ENCODE peak calls at places on chromosome 17, in five cellular contexts. G is hepatocyte, E is PC-3, K is adrenal gland, B is LNCaP clone FGC. R is an unnamed sample.

GRCh38 chr17:44924107-44924544 is 8.8 kb upstream of the GFAP start:
- DNase-seq in G (no peak), E (no peak), K (no peak), B (peak), R (no peak)

GRCh38 chr17:57084361-57084801 is 665 bp upstream of the AKAP1 start:
- DNase-seq in G (no peak), E (peak), K (no peak), B (no peak), R (no peak)

GRCh38 chr17:82752371-82753200 is 721 bp downstream of the TBCD start:
- DNase-seq in G (no peak), E (no peak), K (no peak), B (no peak), R (no peak)

GRCh38 chr17:80284631-80285030 is 24.0 kb downstream of the RNF213 start:
- DNase-seq in G (no peak), E (peak), K (no peak), B (no peak), R (no peak)

GRCh38 chr17:72123964-72124791 is 3.4 kb downstream of the SOX9 start:
- DNase-seq in G (no peak), E (peak), K (no peak), B (no peak), R (peak)

GRCh38 chr17:19248149-19248922 is 11.2 kb downstream of the EPN2 start:
- DNase-seq in G (no peak), E (peak), K (no peak), B (peak), R (no peak)

GRCh38 chr17:3678095-3678820 is 9.6 kb downstream of the EMC6 start:
- DNase-seq in G (no peak), E (peak), K (peak), B (no peak), R (no peak)

GRCh38 chr17:82058855-82059249 is 6.8 kb downstream of the DUS1L start:
- DNase-seq in G (no peak), E (no peak), K (no peak), B (no peak), R (peak)

GRCh38 chr17:82120148-82120547 is 22.1 kb upstream of the FASN start:
- DNase-seq in G (peak), E (peak), K (no peak), B (no peak), R (no peak)

GRCh38 chr17:47731396-47731795 is 1.6 kb upstream of the TBX21 start:
- DNase-seq in G (no peak), E (no peak), K (no peak), B (no peak), R (peak)

GRCh38 chr17:79658811-79659207 is 48.0 kb upstream of the RBFOX3 start:
- DNase-seq in G (peak), E (peak), K (no peak), B (no peak), R (no peak)

GRCh38 chr17:3497101-3497500 is 21.3 kb downstream of the ASPA start:
- DNase-seq in G (no peak), E (no peak), K (no peak), B (no peak), R (no peak)

GRCh38 chr17:60231234-60231633 is 81.5 kb downstream of the CA4 start:
- DNase-seq in G (peak), E (peak), K (no peak), B (peak), R (no peak)

GRCh38 chr17:43613911-43614310 is 47.8 kb downstream of the MEOX1 start:
- DNase-seq in G (no peak), E (no peak), K (no peak), B (no peak), R (no peak)

GRCh38 chr17:69300222-69300621 is 26.7 kb downstream of the ABCA5 start:
- DNase-seq in G (no peak), E (no peak), K (no peak), B (no peak), R (no peak)

GRCh38 chr17:64534187-64534586 is 27.4 kb downstream of the CEP95 start:
- DNase-seq in G (no peak), E (peak), K (no peak), B (no peak), R (no peak)

GRCh38 chr17:2124391-2124790 is 69.5 kb downstream of the HIC1 start:
- DNase-seq in G (no peak), E (no peak), K (no peak), B (no peak), R (no peak)

GRCh38 chr17:45346255-45347015 is 29.6 kb upstream of the MAP3K14 start:
- DNase-seq in G (no peak), E (no peak), K (no peak), B (no peak), R (no peak)

GRCh38 chr17:75410141-75410540 is 4.7 kb upstream of the GRB2 start:
- DNase-seq in G (no peak), E (no peak), K (no peak), B (no peak), R (no peak)

GRCh38 chr17:44501866-44502265 is 1.3 kb downstream of the GPATCH8 start:
- DNase-seq in G (peak), E (peak), K (no peak), B (no peak), R (no peak)

GRCh38 chr17:40283662-40284061 is 4.0 kb upstream of the CDC6 start:
- DNase-seq in G (peak), E (peak), K (no peak), B (no peak), R (no peak)

GRCh38 chr17:32021618-32021955 is 14.4 kb downstream of the LRRC37B start:
- DNase-seq in G (no peak), E (no peak), K (no peak), B (no peak), R (no peak)

GRCh38 chr17:64024781-64025731 is 4.6 kb upstream of the ICAM2 start:
- DNase-seq in G (no peak), E (peak), K (no peak), B (no peak), R (no peak)

GRCh38 chr17:1473841-1474240 is 17.8 kb upstream of the CRK start:
- DNase-seq in G (no peak), E (no peak), K (no peak), B (no peak), R (no peak)

DNA sequence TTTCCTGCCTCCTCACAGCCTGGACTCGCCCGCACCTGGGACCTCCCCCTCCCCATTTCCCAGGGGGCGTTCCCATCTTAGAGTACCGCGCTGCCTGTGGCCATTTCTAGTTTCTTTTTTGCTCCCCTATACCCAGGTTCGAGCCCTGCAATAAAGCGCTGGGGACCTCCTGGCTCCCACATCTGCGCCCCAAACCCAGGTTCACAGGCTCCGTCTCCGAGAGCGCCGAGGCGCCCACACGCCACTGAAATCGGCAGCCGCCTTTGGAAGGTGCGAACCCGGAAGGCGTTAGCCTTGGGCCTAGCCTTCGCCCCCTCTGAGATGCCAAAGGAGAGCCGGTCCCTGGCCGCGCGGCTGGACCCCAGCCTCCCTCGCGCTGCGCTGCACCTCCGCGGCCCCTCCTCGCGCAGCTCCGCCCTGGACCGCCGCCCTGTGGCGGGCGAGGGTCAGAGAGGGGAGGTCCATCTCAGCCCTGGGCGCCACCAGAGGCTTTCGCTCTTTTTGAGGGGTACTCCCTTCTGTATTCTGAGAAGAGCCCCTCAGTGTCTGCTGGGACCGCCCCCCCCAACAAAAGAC is 1.8 kb downstream of the KCNJ12 start:
- DNase-seq in G (no peak), E (no peak), K (no peak), B (no peak), R (no peak)
- H3K4me3 ChIP-seq in G (no peak), E (peak), K (no peak), B (no peak), R (no peak)

DNA sequence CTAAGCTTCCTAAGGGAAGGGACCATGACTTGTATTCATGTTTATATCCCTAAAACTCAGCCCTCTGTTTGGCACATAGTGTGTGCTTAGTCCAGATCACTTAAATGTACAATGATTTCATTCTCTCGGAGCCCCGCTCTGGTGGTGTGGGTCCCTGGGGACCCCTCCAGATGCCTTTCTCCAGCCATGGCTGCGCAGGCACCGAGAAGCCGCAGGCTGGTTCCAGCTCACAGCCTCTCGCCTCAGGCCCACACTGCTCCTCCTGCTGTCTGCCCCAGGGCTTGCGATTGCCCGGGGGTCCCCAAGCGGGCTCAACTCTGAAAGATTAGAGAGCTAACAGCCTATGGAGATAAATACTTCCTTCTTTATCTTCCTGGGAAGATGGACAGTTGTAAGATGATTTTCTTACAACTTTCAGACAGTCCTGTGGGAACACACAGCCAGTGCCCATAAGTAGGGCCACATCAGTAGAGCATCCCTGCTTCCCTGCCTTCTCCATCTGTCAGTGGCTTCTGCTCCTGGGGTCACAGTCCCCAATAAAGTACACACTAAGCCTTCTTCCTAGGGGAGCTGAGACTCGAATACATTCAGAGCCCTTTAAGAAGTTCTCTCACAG is 66.2 kb downstream of the CENPV start:
- DNase-seq in G (no peak), E (no peak), K (no peak), B (no peak), R (no peak)
- H3K4me3 ChIP-seq in G (no peak), E (peak), K (no peak), B (no peak), R (no peak)

GRCh38 chr17:29705352-29705751 is 82.6 kb upstream of the CORO6 start:
- DNase-seq in G (no peak), E (no peak), K (no peak), B (no peak), R (no peak)
- H3K4me3 ChIP-seq in G (no peak), E (no peak), K (no peak), B (no peak), R (no peak)

GRCh38 chr17:49787932-49788442 is 494 bp upstream of the KAT7 start:
- DNase-seq in G (no peak), E (no peak), K (no peak), B (no peak), R (no peak)
- H3K4me3 ChIP-seq in G (peak), E (peak), K (peak), B (peak), R (peak)

DNA sequence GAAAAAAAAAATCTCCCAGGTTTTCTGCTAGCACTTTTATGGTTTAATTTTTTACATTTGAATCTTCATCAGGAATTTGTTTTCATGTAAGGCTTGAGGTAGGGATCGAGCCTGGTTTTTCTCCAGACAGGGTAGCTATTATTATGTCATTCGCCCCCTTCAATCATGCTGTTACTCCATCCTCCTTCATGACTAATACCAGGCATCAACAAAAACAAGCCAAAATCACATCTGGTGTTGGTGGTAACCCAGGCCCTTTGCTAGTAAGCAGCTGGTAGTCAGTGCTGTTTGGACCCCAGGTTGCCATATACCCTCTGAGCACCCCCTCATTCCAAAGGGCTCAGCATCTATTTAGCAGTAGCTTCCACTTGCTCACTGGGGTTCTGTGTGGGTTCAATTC is 29.5 kb downstream of the DRC3 start:
- DNase-seq in G (no peak), E (no peak), K (no peak), B (no peak), R (no peak)
- H3K4me3 ChIP-seq in G (no peak), E (no peak), K (no peak), B (no peak), R (no peak)

GRCh38 chr17:5466295-5466694 is 2.5 kb downstream of the DHX33 start:
- DNase-seq in G (no peak), E (no peak), K (no peak), B (no peak), R (no peak)
- H3K4me3 ChIP-seq in G (no peak), E (peak), K (no peak), B (no peak), R (no peak)

DNA sequence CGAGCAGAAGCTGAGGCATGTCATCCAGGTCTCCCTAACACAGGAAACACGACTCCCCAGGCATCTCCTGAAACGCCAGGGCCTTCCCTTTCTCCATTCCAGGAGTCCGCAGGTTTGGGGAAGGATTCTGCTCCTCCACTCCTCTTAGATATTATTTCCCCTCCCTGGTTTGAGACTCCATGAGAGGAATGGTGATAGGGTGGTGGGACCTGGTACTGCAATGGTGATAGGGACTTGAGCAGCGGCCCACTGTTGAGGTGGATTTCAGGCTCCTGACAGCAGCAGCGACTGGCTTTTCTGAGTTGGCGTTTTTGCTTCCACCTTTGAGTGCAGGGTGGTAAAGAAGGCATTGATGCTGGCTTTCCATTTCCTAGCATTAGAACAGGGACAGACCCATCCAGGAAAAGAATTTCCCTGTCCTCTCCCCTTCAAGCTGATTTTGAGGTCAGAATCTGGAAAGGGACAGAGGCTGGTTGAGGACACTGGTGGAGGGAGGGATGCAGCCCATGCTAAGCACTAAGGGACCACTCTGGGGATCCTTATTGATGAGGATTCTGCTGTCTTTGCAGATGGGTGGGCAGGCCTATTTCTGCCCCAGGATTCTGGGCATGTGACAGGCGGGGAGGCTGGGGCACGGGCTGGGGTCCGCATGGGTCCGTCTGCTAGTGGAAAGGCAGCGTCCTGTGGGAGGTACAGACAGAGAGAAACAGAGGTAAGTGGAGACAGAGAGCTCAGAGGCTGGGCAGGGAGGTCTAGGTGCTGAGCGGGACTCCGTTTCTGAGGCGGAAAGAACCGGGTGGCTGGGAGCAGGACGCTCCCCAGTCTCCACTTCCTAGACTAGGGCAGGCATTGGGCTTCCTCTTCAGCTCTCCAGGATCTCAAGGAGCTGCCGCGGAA is 1.3 kb upstream of the TBX4 start:
- DNase-seq in G (no peak), E (no peak), K (no peak), B (no peak), R (no peak)
- H3K4me3 ChIP-seq in G (no peak), E (no peak), K (no peak), B (no peak), R (no peak)

DNA sequence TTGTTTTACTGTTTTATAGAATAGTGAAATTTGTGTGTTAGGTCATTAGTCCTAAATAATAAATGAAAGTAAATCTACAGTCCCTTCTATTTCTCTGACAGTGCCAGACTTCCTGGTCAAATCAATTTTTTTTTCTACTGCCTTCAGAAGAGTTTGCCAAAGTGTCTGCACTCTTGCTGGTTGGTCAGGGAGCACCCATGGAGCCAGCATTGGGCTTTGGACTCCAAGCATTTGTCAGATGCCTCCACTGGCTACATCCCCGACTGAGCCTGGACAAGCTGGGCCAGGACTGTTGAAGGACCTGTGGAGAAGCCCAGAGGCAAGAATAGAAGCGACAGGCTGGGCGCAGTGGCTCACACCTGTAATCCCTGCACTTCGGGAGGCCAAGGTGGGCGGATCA is 53.7 kb downstream of the ELAC2 start:
- DNase-seq in G (no peak), E (no peak), K (no peak), B (no peak), R (no peak)
- H3K4me3 ChIP-seq in G (no peak), E (no peak), K (no peak), B (no peak), R (no peak)

GRCh38 chr17:6245301-6245810 is 175.2 kb downstream of the WSCD1 start:
- DNase-seq in G (no peak), E (no peak), K (no peak), B (no peak), R (no peak)
- H3K4me3 ChIP-seq in G (no peak), E (no peak), K (no peak), B (no peak), R (no peak)